ENCODE peak calls at places on chromosomes 5 and 9, in ten cellular contexts. F is transverse colon, G is upper lobe of left lung, J is breast epithelium, V is stomach, Q is prostate gland, N is HL-60, D is GM23338, U is SK-N-SH, X is suprapubic skin. Y is an unnamed sample.

GRCh38 chr5:80254767-80255424 is 952 bp downstream of the SERINC5 start:
- DNase-seq in J (no peak), G (no peak), N (no peak), D (no peak), Q (peak), F (no peak), U (peak), X (no peak), V (peak), Y (peak)

GRCh38 chr9:117697046-117697445 is 7.2 kb upstream of the TLR4 start:
- DNase-seq in F (no peak), J (no peak), X (no peak), N (no peak), Q (no peak), D (no peak), G (no peak), V (no peak), U (no peak), Y (no peak)

GRCh38 chr9:34771023-34771422 is 61.1 kb upstream of the CCL21 start:
- DNase-seq in D (no peak), J (no peak), F (no peak), G (no peak), V (no peak), X (no peak), U (no peak), Q (no peak), N (no peak), Y (no peak)

GRCh38 chr5:164351245-164351834 is 845.9 kb downstream of the MAT2B start:
- DNase-seq in F (no peak), J (no peak), X (no peak), N (no peak), U (no peak), Q (no peak), G (no peak), D (no peak), V (no peak), Y (no peak)

GRCh38 chr5:37247036-37247435 is 2.1 kb downstream of the CPLANE1 start:
- DNase-seq in Q (no peak), D (no peak), N (no peak), V (no peak), U (no peak), F (no peak), X (no peak), J (no peak), G (no peak), Y (peak)

GRCh38 chr5:14187660-14188059 is 44.5 kb downstream of the TRIO start:
- DNase-seq in F (no peak), Q (no peak), J (no peak), X (no peak), D (no peak), G (no peak), U (no peak), V (no peak), N (no peak), Y (peak)

GRCh38 chr5:125390316-125390715 is 643.9 kb upstream of the ZNF608 start:
- DNase-seq in J (no peak), F (no peak), Q (no peak), G (no peak), X (no peak), U (no peak), N (no peak), V (no peak), D (no peak), Y (peak)

GRCh38 chr5:127492854-127493738 is 24.3 kb upstream of the PRRC1 start:
- DNase-seq in X (no peak), G (no peak), Q (no peak), F (no peak), U (peak), J (no peak), N (no peak), D (peak), V (no peak), Y (peak)

GRCh38 chr9:95385521-95385920 is 68.0 kb upstream of the FANCC start:
- DNase-seq in Q (no peak), U (no peak), D (no peak), G (no peak), F (no peak), V (no peak), J (no peak), N (no peak), X (no peak), Y (no peak)

GRCh38 chr9:8644571-8644970 is 845.0 kb upstream of the DMAC1 start:
- DNase-seq in D (no peak), X (no peak), V (no peak), N (no peak), U (no peak), J (no peak), Q (no peak), G (no peak), F (no peak), Y (no peak)

GRCh38 chr9:33227013-33227398 is 13.0 kb upstream of the SPINK4 start:
- DNase-seq in U (no peak), F (peak), J (no peak), V (peak), X (no peak), N (peak), G (peak), D (no peak), Q (no peak), Y (no peak)

GRCh38 chr9:89637787-89638186 is 33.0 kb downstream of the GADD45G start:
- DNase-seq in Q (no peak), U (no peak), N (no peak), D (no peak), X (no peak), V (no peak), G (no peak), F (no peak), J (no peak), Y (no peak)

GRCh38 chr5:72156921-72157320 is 49.6 kb downstream of the MAP1B start:
- DNase-seq in G (no peak), N (no peak), D (no peak), Q (no peak), J (no peak), F (no peak), X (no peak), U (no peak), V (no peak), Y (peak)

GRCh38 chr9:93320591-93321219 is 130.8 kb upstream of the FAM120A start:
- DNase-seq in G (no peak), X (peak), F (no peak), J (no peak), N (no peak), U (peak), Q (no peak), V (no peak), D (no peak), Y (no peak)

GRCh38 chr9:92631452-92632211 is 38.3 kb downstream of the IPPK start:
- DNase-seq in V (no peak), U (no peak), X (no peak), Q (no peak), F (no peak), D (no peak), N (no peak), G (no peak), J (no peak), Y (no peak)

GRCh38 chr9:134187821-134188420 is 23.6 kb upstream of the RNU6ATAC start:
- DNase-seq in V (no peak), J (no peak), Q (no peak), D (no peak), F (no peak), U (peak), X (peak), N (no peak), G (peak), Y (no peak)

GRCh38 chr5:1057485-1057825 is 48.9 kb downstream of the NKD2 start:
- DNase-seq in N (no peak), V (no peak), G (no peak), X (no peak), J (no peak), U (peak), F (no peak), Q (no peak), D (peak), Y (no peak)

GRCh38 chr9:113184089-113184488 is 33.3 kb downstream of the SLC31A2 start:
- DNase-seq in D (no peak), J (no peak), F (no peak), U (no peak), V (no peak), Q (no peak), G (no peak), X (no peak), N (no peak), Y (no peak)

GRCh38 chr9:32072568-32072967 is 311.9 kb upstream of the ACO1 start:
- DNase-seq in V (no peak), N (no peak), G (no peak), X (no peak), D (no peak), J (no peak), U (peak), Q (no peak), F (no peak), Y (no peak)

GRCh38 chr5:114924784-114925183 is 244.9 kb downstream of the TRIM36 start:
- DNase-seq in J (no peak), V (no peak), F (no peak), X (no peak), N (no peak), D (no peak), U (peak), Q (no peak), G (no peak), Y (no peak)

GRCh38 chr5:21807953-21808352 is 1045.2 kb downstream of the CDH12 start:
- DNase-seq in D (peak), Q (no peak), F (no peak), N (no peak), J (no peak), X (no peak), U (no peak), V (no peak), G (no peak), Y (no peak)

GRCh38 chr5:134479839-134480238 is 45.6 kb upstream of the JADE2 start:
- DNase-seq in Q (no peak), J (no peak), U (no peak), V (no peak), G (no peak), F (no peak), D (no peak), X (no peak), N (no peak), Y (no peak)

GRCh38 chr9:134537891-134538520 is 103.6 kb upstream of the COL5A1 start:
- DNase-seq in D (no peak), J (no peak), V (no peak), U (no peak), X (no peak), F (no peak), N (no peak), G (no peak), Q (no peak), Y (no peak)

GRCh38 chr9:93064392-93065124 is 6.1 kb downstream of the SUSD3 start:
- DNase-seq in U (no peak), X (no peak), Q (peak), N (peak), J (peak), V (peak), G (peak), F (peak), D (no peak), Y (no peak)

GRCh38 chr5:173513521-173513991 is 102.9 kb downstream of the BOD1 start:
- DNase-seq in D (no peak), X (no peak), Q (no peak), G (no peak), J (no peak), F (no peak), U (no peak), N (no peak), V (no peak), Y (no peak)

GRCh38 chr9:36878161-36878560 is 155.9 kb downstream of the PAX5 start:
- DNase-seq in J (no peak), V (no peak), Q (no peak), F (no peak), G (no peak), U (no peak), D (no peak), X (no peak), N (no peak), Y (no peak)

GRCh38 chr5:148539851-148540250 is 114.5 kb downstream of the HTR4 start:
- DNase-seq in G (no peak), Q (no peak), D (no peak), V (no peak), F (no peak), J (no peak), N (no peak), U (no peak), X (no peak), Y (no peak)

GRCh38 chr9:108197888-108198287 is 657.9 kb downstream of the ACTL7B start:
- DNase-seq in X (no peak), G (no peak), J (no peak), N (no peak), U (no peak), F (no peak), Q (no peak), D (no peak), V (no peak), Y (no peak)

GRCh38 chr5:29588276-29588675 is 1605.2 kb upstream of the CDH6 start:
- DNase-seq in U (no peak), Q (no peak), V (no peak), N (no peak), G (no peak), J (no peak), F (no peak), D (no peak), X (no peak), Y (no peak)

GRCh38 chr9:114207034-114207815 is 51.9 kb downstream of the COL27A1 start:
- DNase-seq in X (no peak), G (no peak), Q (peak), V (no peak), J (peak), F (peak), N (no peak), D (no peak), U (no peak), Y (no peak)

GRCh38 chr5:15833365-15833764 is 333.4 kb downstream of the FBXL7 start:
- DNase-seq in N (no peak), G (no peak), V (no peak), U (no peak), F (no peak), Q (no peak), D (no peak), J (no peak), X (no peak), Y (no peak)

GRCh38 chr5:174320051-174320450 is 274.5 kb downstream of the NSG2 start:
- DNase-seq in J (no peak), U (no peak), N (no peak), F (no peak), X (peak), Q (no peak), G (no peak), D (peak), V (no peak), Y (no peak)

GRCh38 chr5:160470437-160471341 is 49.0 kb downstream of the PTTG1 start:
- DNase-seq in X (no peak), G (no peak), U (no peak), J (no peak), V (peak), N (no peak), Q (peak), D (no peak), F (peak), Y (peak)

GRCh38 chr5:181233436-181234115 is 10.1 kb downstream of the RACK1 start:
- DNase-seq in D (no peak), U (peak), V (no peak), X (no peak), G (no peak), N (no peak), F (no peak), J (no peak), Q (no peak), Y (no peak)

GRCh38 chr5:181235323-181235688 is 8.4 kb downstream of the RACK1 start:
- DNase-seq in Q (no peak), V (no peak), J (no peak), F (no peak), D (no peak), N (no peak), X (no peak), G (no peak), U (peak), Y (no peak)

GRCh38 chr5:181235689-181236366 is 7.9 kb downstream of the RACK1 start:
- DNase-seq in U (no peak), F (no peak), D (no peak), J (no peak), N (no peak), V (no peak), G (no peak), X (no peak), Q (no peak), Y (no peak)

GRCh38 chr5:181234116-181234454 is 9.6 kb downstream of the RACK1 start:
- DNase-seq in N (no peak), X (no peak), F (no peak), J (no peak), U (peak), V (no peak), G (no peak), Q (no peak), D (no peak), Y (no peak)

DNA sequence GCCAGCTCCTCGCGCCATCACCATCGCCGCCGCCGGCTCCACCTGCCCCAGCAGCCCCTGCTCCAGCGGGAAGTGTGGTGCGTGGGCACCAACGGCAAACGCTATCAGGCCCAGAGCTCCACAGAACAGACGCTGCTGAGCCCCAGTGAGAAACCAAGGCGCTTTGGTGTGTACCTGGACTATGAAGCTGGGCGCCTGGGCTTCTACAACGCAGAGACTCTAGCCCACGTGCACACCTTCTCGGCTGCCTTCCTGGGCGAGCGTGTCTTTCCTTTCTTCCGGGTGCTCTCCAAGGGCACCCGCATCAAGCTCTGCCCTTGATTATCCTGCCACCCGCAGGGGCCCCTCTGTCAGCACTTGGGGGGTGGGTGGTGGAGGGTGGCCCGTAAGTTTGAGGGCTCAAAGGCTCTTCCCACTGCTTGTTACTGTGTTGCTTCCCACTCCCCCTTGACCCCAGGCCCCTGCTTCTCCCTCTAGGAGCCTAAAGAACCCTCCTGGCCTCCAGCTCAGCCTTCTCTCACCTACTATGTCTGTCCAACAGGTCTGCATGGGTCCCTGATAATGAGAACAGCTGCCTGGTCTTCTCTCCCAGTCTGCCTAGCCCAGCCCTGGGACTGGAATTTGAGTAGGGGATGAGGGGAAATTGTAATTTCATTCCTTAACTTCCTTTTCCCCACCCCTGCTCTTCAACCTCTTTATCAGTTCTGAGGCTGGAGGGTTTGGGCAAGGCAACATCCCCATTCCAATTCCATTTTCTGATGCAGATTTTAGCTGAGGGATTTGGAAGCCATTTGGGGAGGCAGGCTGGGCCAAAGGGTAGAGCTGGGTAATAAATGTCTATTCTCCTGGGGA is 9.0 kb downstream of the RACK1 start:
- DNase-seq in N (no peak), Q (no peak), X (no peak), V (no peak), U (peak), J (no peak), G (no peak), D (peak), F (no peak), Y (no peak)
- TF ChIP-seq POLR2AphosphoS5 in N (peak), Q (no peak), X (no peak), V (no peak), U (peak), J (no peak), G (no peak), D (peak), F (no peak), Y (peak)

GRCh38 chr9:131405429-131405828 is 11.5 kb downstream of the PRRC2B start:
- DNase-seq in V (no peak), Q (no peak), U (no peak), F (no peak), N (no peak), D (peak), J (no peak), G (peak), X (no peak), Y (no peak)
- TF ChIP-seq POLR2AphosphoS5 in V (no peak), Q (no peak), U (no peak), F (no peak), N (no peak), D (no peak), J (no peak), G (no peak), X (no peak), Y (no peak)

GRCh38 chr5:132677191-132677590 is 3.4 kb downstream of the IL4 start:
- DNase-seq in D (peak), J (no peak), V (peak), U (no peak), F (peak), X (no peak), G (peak), Q (no peak), N (no peak), Y (peak)
- TF ChIP-seq POLR2AphosphoS5 in D (no peak), J (no peak), V (no peak), U (peak), F (peak), X (no peak), G (peak), Q (no peak), N (no peak), Y (no peak)

GRCh38 chr5:142149363-142149762 is 40.8 kb downstream of the NDFIP1 start:
- DNase-seq in G (no peak), N (no peak), D (no peak), U (no peak), J (no peak), V (no peak), Q (no peak), X (no peak), F (no peak), Y (no peak)

GRCh38 chr5:142145106-142145900 is 36.7 kb downstream of the NDFIP1 start:
- DNase-seq in Q (peak), F (peak), X (no peak), U (peak), J (peak), D (peak), N (no peak), G (peak), V (peak), Y (peak)

GRCh38 chr5:142141463-142141862 is 32.9 kb downstream of the NDFIP1 start:
- DNase-seq in U (no peak), V (no peak), D (no peak), N (no peak), F (no peak), G (no peak), J (no peak), X (no peak), Q (no peak), Y (no peak)

DNA sequence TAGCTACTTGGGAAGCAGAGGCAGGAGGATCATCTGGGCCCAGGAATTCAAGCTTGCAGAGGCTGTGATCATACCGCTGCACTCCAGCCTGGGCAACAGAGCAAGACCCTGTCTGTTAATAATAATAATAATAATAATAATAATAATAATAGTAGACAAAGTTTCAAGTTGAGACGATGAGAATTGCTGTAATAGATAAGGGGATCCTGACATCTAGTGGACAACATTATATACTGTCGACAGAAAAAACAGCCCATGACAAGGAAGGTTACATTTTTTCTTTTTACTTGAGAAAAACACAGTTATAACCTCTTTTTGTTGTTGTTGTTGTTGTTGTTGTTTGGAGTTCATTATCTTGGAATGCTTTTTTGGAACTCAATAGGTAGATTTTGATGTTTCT is 35.3 kb downstream of the NDFIP1 start:
- DNase-seq in Q (no peak), V (no peak), N (no peak), G (no peak), J (no peak), X (no peak), U (peak), F (no peak), D (peak), Y (peak)
- TF ChIP-seq POLR2AphosphoS5 in Q (no peak), V (no peak), N (no peak), G (no peak), J (no peak), X (no peak), U (no peak), F (no peak), D (no peak), Y (no peak)

GRCh38 chr9:76985581-76985980 is 33.9 kb upstream of the FOXB2 start:
- DNase-seq in F (no peak), G (no peak), X (no peak), V (no peak), Q (no peak), N (no peak), U (no peak), J (no peak), D (no peak), Y (no peak)

GRCh38 chr9:76988941-76989340 is 30.5 kb upstream of the FOXB2 start:
- DNase-seq in F (no peak), D (no peak), V (no peak), N (no peak), J (no peak), U (no peak), X (no peak), Q (no peak), G (no peak), Y (no peak)

GRCh38 chr9:76989501-76989900 is 30.0 kb upstream of the FOXB2 start:
- DNase-seq in J (no peak), D (no peak), N (no peak), X (no peak), V (no peak), F (no peak), U (no peak), Q (no peak), G (no peak), Y (no peak)

GRCh38 chr9:76984476-76984875 is 35.0 kb upstream of the FOXB2 start:
- DNase-seq in U (no peak), G (no peak), V (no peak), J (no peak), D (no peak), Q (no peak), N (no peak), F (no peak), X (no peak), Y (no peak)

GRCh38 chr9:76987594-76988200 is 31.8 kb upstream of the FOXB2 start:
- DNase-seq in G (no peak), Q (no peak), V (no peak), U (no peak), D (peak), F (peak), N (no peak), X (no peak), J (no peak), Y (peak)
- TF ChIP-seq POLR2AphosphoS5 in G (no peak), Q (no peak), V (no peak), U (no peak), D (no peak), F (no peak), N (no peak), X (no peak), J (no peak), Y (no peak)

GRCh38 chr5:109102291-109102690 is 307.5 kb downstream of the PJA2 start:
- DNase-seq in Q (no peak), N (no peak), G (no peak), F (no peak), X (no peak), U (no peak), V (no peak), D (no peak), J (no peak), Y (no peak)

GRCh38 chr5:109100971-109101370 is 308.8 kb downstream of the PJA2 start:
- DNase-seq in X (no peak), D (no peak), F (no peak), Q (no peak), U (no peak), V (no peak), N (no peak), G (no peak), J (no peak), Y (no peak)

GRCh38 chr5:109105631-109106267 is 304.0 kb downstream of the PJA2 start:
- DNase-seq in G (no peak), X (no peak), V (no peak), J (no peak), D (no peak), U (peak), N (no peak), Q (no peak), F (no peak), Y (peak)
- TF ChIP-seq POLR2AphosphoS5 in G (no peak), X (no peak), V (no peak), J (no peak), D (no peak), U (peak), N (no peak), Q (no peak), F (no peak), Y (peak)